ENCODE peak calls at places on chromosome 12, in seven cellular contexts. Z is PC-3, X is fibroblast of lung, R is MM.1S, F is adipocyte, G is endodermal cell, L is GM23248. I is an unnamed sample. For H3K4me1 and H3K36me3, the result is how much of the 10 kb centered on the place peaks cover.

GRCh38 chr12:116172224-116172849 is 105.2 kb downstream of the MED13L start:
- DNase-seq in Z (no peak), L (peak), G (no peak), R (peak), F (no peak), X (no peak), I (no peak)

GRCh38 chr12:52082026-52082667 is 2.6 kb downstream of the SMIM41 start:
- DNase-seq in F (peak), G (peak), X (peak), L (no peak), Z (no peak), R (no peak), I (no peak)

GRCh38 chr12:122403115-122403770 is 19.2 kb downstream of the CLIP1 start:
- DNase-seq in X (no peak), L (no peak), Z (no peak), F (no peak), R (peak), G (no peak), I (no peak)

GRCh38 chr12:122005252-122005651 is 16.4 kb upstream of the BCL7A start:
- DNase-seq in Z (no peak), G (no peak), L (no peak), F (no peak), R (no peak), X (no peak), I (no peak)

GRCh38 chr12:21296751-21297406 is 37.8 kb downstream of the SLCO1A2 start:
- DNase-seq in X (peak), R (peak), L (peak), G (no peak), F (peak), Z (peak), I (peak)

GRCh38 chr12:34392741-34393085 is 370.4 kb downstream of the ALG10 start:
- DNase-seq in Z (no peak), R (no peak), L (no peak), G (no peak), X (no peak), F (no peak), I (no peak)

GRCh38 chr12:3615862-3616261 is 124.9 kb downstream of the PRMT8 start:
- DNase-seq in G (no peak), Z (no peak), X (no peak), L (no peak), R (no peak), F (no peak), I (no peak)

GRCh38 chr12:31876568-31877424 is 82.4 kb upstream of the RESF1 start:
- DNase-seq in X (no peak), G (no peak), Z (no peak), R (no peak), F (no peak), L (no peak), I (no peak)

GRCh38 chr12:19800884-19801283 is 361.6 kb downstream of the AEBP2 start:
- DNase-seq in G (no peak), Z (peak), X (no peak), F (no peak), L (no peak), R (no peak), I (peak)

GRCh38 chr12:29591140-29592020 is 93.9 kb upstream of the OVCH1 start:
- DNase-seq in X (peak), F (peak), L (peak), R (no peak), Z (no peak), G (peak), I (no peak)

GRCh38 chr12:95633049-95633545 is 81.8 kb upstream of the USP44 start:
- DNase-seq in Z (peak), X (peak), G (no peak), R (no peak), F (peak), L (peak), I (peak)

GRCh38 chr12:38332814-38333213 is 16.2 kb downstream of the ALG10B start:
- DNase-seq in G (no peak), X (no peak), Z (no peak), F (no peak), R (no peak), L (no peak), I (no peak)

GRCh38 chr12:93113317-93114006 is 184.4 kb upstream of the EEA1 start:
- DNase-seq in X (no peak), Z (no peak), G (no peak), F (no peak), R (no peak), L (peak), I (peak)

GRCh38 chr12:132475304-132476037 is 14.5 kb upstream of the FBRSL1 start:
- DNase-seq in X (no peak), G (no peak), Z (no peak), L (peak), R (no peak), F (no peak), I (no peak)

GRCh38 chr12:111311011-111311410 is 57.9 kb downstream of the PHETA1 start:
- DNase-seq in Z (peak), L (no peak), R (no peak), F (no peak), G (no peak), X (no peak), I (no peak)

GRCh38 chr12:123991402-123991951 is 18.5 kb downstream of the ZNF664 start:
- DNase-seq in Z (no peak), X (no peak), F (no peak), R (no peak), L (peak), G (no peak), I (peak)

GRCh38 chr12:51784688-51785087 is 63.8 kb downstream of the FIGNL2 start:
- DNase-seq in X (no peak), Z (no peak), L (no peak), F (no peak), G (no peak), R (no peak), I (no peak)

GRCh38 chr12:44774815-44775411 is 101.2 kb downstream of the NELL2 start:
- DNase-seq in G (peak), R (no peak), Z (peak), F (peak), X (no peak), L (peak), I (peak)

GRCh38 chr12:51632598-51632997 is 41.6 kb downstream of the SCN8A start:
- DNase-seq in G (no peak), R (no peak), Z (peak), L (no peak), F (no peak), X (no peak), I (no peak)

GRCh38 chr12:65944637-65945036 is 120.4 kb downstream of the HMGA2 start:
- DNase-seq in F (no peak), L (no peak), X (no peak), R (no peak), Z (peak), G (no peak), I (no peak)

GRCh38 chr12:42364692-42365091 is 38.7 kb downstream of the PPHLN1 start:
- DNase-seq in F (no peak), X (no peak), G (peak), R (no peak), L (no peak), Z (no peak), I (no peak)

GRCh38 chr12:130787445-130788410 is 51.3 kb downstream of the STX2 start:
- DNase-seq in X (peak), F (peak), G (peak), L (peak), Z (no peak), R (no peak), I (no peak)

GRCh38 chr12:72010365-72010764 is 71.7 kb downstream of the TPH2 start:
- DNase-seq in G (no peak), Z (no peak), R (no peak), L (peak), X (no peak), F (peak), I (no peak)

GRCh38 chr12:109020750-109021380 is at the start of gene SVOP:
- DNase-seq in L (peak), X (peak), G (peak), R (peak), Z (peak), F (peak), I (peak)

GRCh38 chr12:68521848-68522502 is 88.7 kb upstream of the RAP1B start:
- DNase-seq in G (no peak), R (no peak), F (peak), X (no peak), L (peak), Z (no peak), I (no peak)

GRCh38 chr12:115983226-115983798 is 294.2 kb downstream of the MED13L start:
- DNase-seq in Z (peak), R (no peak), X (no peak), F (no peak), G (peak), L (peak), I (no peak)

GRCh38 chr12:104643921-104644669 is 187.3 kb downstream of the CHST11 start:
- DNase-seq in R (peak), X (no peak), Z (no peak), F (no peak), L (no peak), G (no peak), I (no peak)

GRCh38 chr12:102573237-102573636 is 92.9 kb upstream of the IGF1 start:
- DNase-seq in G (no peak), L (peak), F (no peak), X (no peak), Z (no peak), R (no peak), I (no peak)

GRCh38 chr12:66929121-66929520 is 250.2 kb upstream of the GRIP1 start:
- DNase-seq in R (no peak), Z (no peak), F (no peak), L (no peak), X (no peak), G (no peak), I (no peak)

GRCh38 chr12:75097003-75097402 is 112.6 kb downstream of the KCNC2 start:
- DNase-seq in X (no peak), Z (no peak), R (no peak), L (no peak), G (no peak), F (peak), I (no peak)

GRCh38 chr12:75101805-75102204 is 107.8 kb downstream of the KCNC2 start:
- DNase-seq in L (no peak), F (no peak), G (no peak), X (no peak), Z (no peak), R (no peak), I (no peak)

GRCh38 chr12:75103822-75104221 is 105.8 kb downstream of the KCNC2 start:
- DNase-seq in Z (no peak), L (no peak), F (no peak), R (no peak), G (no peak), X (no peak), I (no peak)

GRCh38 chr12:75099215-75099614 is 110.4 kb downstream of the KCNC2 start:
- DNase-seq in F (no peak), G (no peak), Z (no peak), X (no peak), L (no peak), R (peak), I (peak)
- H3K4me1 ChIP-seq in F (under half), G (under half), Z (under half), X (under half), L (under half), R (under half), I (under half)

GRCh38 chr12:48693572-48693971 is 11.5 kb upstream of the KANSL2 start:
- DNase-seq in X (no peak), R (no peak), Z (no peak), L (no peak), G (no peak), F (no peak), I (no peak)

GRCh38 chr12:48694038-48694437 is 12.0 kb upstream of the KANSL2 start:
- DNase-seq in G (no peak), L (no peak), X (no peak), Z (no peak), F (no peak), R (no peak), I (no peak)

GRCh38 chr12:48691826-48692473 is 9.9 kb upstream of the KANSL2 start:
- DNase-seq in X (no peak), F (no peak), G (no peak), Z (no peak), R (no peak), L (no peak), I (no peak)

GRCh38 chr12:48695859-48696258 is 13.8 kb upstream of the KANSL2 start:
- DNase-seq in F (no peak), Z (no peak), G (no peak), R (no peak), X (no peak), L (no peak), I (no peak)

GRCh38 chr12:48696626-48697025 is 14.6 kb upstream of the KANSL2 start:
- DNase-seq in X (no peak), R (no peak), L (no peak), G (no peak), F (no peak), Z (no peak), I (no peak)
- H3K36me3 ChIP-seq in X (under half), R (under half), L (half or more), G (half or more), F (half or more), Z (half or more), I (under half)

DNA sequence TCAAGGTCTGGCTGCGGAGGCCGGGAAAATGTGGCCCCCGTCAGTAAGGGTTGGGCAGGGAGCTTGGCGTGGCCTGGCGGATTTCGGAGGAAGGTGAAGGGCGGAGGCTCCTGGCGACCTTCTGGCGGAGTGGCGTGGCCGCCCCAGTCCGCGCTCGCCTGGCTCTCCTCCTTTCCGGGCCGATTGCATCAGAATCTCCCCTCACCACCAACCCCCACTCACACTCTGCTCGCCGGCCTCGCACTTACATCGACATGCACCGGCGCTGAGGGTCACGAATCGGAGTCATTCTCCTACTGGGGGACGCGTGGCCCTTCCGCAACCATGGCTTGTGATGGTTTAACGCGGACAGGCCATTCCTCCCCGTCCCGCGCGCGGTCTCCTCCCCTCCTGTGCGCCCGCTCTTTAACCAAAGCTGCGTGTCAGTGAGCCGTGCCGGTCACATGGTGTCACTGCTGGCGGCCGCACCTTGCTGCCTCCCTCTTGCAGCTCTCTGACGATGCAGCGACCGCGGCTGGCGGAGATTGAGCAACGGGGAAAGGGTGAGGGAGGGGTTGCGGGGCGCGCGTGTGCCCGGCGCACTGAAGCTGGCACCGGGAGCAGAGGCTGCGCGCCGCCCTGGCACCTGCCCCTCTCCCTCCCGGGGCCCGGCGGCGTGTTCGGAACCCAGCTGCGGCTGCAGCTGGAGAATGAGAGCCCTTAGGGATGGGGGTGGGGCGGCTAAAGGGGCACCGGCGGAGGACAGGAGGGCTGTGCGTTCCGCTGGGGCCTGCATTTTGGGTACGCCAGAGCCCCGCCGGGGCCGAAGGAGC is at the start of gene SLC38A1:
- DNase-seq in F (peak), Z (peak), R (peak), G (peak), X (peak), L (peak), I (peak)
- H3K9ac ChIP-seq in F (peak), Z (peak), R (peak), G (peak), X (peak), L (peak), I (peak)

GRCh38 chr12:6819069-6820030 is 2.3 kb upstream of the GPR162 start:
- DNase-seq in X (no peak), R (no peak), Z (no peak), F (no peak), L (no peak), G (peak), I (no peak)

GRCh38 chr12:6821674-6822433 is at the start of gene GPR162:
- DNase-seq in L (peak), F (peak), R (no peak), X (peak), Z (no peak), G (peak), I (no peak)

GRCh38 chr12:6821271-6821673 is 349 bp upstream of the GPR162 start:
- DNase-seq in L (peak), F (peak), Z (no peak), G (peak), R (no peak), X (peak), I (no peak)

GRCh38 chr12:6818246-6819006 is 3.2 kb upstream of the GPR162 start:
- DNase-seq in F (no peak), Z (no peak), L (no peak), G (peak), R (no peak), X (no peak), I (no peak)

DNA sequence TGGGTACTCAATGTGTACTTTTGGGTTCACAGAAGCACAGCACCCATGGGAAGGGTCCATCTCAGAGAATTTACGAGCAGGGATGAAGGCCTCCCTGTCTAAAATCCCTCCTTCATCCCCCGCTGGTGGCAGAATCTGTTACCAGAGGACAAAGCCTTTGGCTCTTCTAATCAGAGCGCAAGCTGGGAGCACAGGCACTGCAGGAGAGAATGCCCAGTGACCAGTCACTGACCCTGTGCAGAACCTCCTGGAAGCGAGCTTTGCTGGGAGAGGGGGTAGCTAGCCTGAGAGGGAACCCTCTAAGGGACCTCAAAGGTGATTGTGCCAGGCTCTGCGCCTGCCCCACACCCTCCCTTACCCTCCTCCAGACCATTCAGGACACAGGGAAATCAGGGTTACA is 1.4 kb upstream of the GPR162 start:
- DNase-seq in L (no peak), R (no peak), F (no peak), Z (no peak), X (no peak), G (peak), I (no peak)
- H3K4me1 ChIP-seq in L (under half), R (under half), F (under half), Z (under half), X (under half), G (under half), I (under half)

DNA sequence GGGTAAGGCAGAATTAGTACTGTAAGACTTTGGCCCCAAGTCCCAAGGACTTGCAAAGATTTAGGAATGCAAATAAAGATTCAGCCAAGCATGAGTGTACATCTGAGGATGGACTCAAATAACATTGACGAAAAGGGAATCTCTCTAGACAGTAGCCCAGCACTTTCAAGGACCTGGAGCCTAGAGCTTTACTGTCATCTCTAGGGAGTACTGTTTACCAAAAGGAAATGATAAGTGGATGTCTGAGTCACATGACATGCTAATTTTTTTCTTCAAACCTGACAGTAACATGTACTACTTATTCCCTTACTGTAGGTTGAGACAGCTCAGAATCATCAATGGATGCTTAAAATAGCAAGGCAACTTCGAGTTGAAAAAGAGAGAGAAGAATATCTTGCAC is 10.9 kb downstream of the IFT81 start:
- DNase-seq in L (peak), X (peak), F (peak), Z (peak), G (no peak), R (no peak), I (no peak)
- H3K36me3 ChIP-seq in L (under half), X (under half), F (under half), Z (under half), G (half or more), R (under half), I (under half)

GRCh38 chr12:6442799-6443198 is 2.0 kb upstream of the CD27 start:
- DNase-seq in F (no peak), Z (no peak), L (no peak), G (no peak), X (no peak), R (no peak), I (no peak)

GRCh38 chr12:6438345-6438744 is 6.4 kb upstream of the CD27 start:
- DNase-seq in F (no peak), L (no peak), Z (no peak), R (no peak), X (no peak), G (peak), I (no peak)

GRCh38 chr12:6444031-6444430 is 724 bp upstream of the CD27 start:
- DNase-seq in F (no peak), X (no peak), L (no peak), G (no peak), R (no peak), Z (no peak), I (no peak)

GRCh38 chr12:6444704-6445688 is at the start of gene CD27:
- DNase-seq in G (no peak), L (no peak), Z (no peak), R (no peak), X (no peak), F (no peak), I (no peak)

DNA sequence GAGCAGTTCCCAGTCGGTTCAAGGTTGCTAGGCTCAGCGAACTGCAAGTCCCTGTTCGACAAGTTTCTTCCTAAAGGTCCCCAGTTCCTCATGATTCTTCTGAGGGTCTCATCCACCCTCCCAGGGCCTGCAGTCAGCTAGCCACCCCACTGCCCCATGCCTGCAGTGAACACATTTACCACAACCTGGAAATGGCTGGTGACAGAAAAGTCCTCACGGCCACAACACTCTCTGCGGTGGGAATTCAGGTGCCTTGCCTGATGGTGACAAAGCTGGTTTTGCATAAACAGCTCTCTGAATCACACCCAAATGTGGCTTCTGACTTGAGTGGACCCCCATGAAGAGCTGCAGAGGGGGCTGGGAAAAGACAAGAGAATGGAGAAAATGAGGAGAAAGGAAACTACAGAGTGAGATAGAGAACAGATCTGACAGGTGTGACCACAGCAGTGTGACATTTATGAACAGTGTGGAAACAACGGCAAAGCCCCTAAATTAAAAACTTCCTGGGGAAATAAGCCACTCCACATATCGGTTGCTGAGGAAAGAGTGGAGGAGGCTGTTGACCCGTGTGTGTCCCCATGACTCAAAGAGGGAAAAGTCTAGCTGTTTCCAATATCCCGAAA is 1.3 kb upstream of the CD27 start:
- DNase-seq in R (peak), X (no peak), G (peak), L (no peak), F (no peak), Z (no peak), I (no peak)
- H3K9ac ChIP-seq in R (peak), X (no peak), G (no peak), L (no peak), F (no peak), Z (no peak), I (no peak)

GRCh38 chr12:572532-572899 is 90.7 kb downstream of the NINJ2 start:
- DNase-seq in G (no peak), F (peak), R (no peak), Z (no peak), L (peak), X (peak), I (peak)
- H3K4me1 ChIP-seq in G (under half), F (under half), R (under half), Z (under half), L (under half), X (under half), I (under half)